ENCODE peak calls at places on chromosomes 7 and 10, in seven cellular contexts. W is activated naive CD4-positive, alpha-beta T cell; O is right lobe of liver; V is hippocampal formation; Q is HuH-7.5; I is germinal center; J is IMR-90. T is an unnamed sample.
A peak's percentile ranks its signal among the peaks of the same experiment; 100 is the strongest.

GRCh38 chr7:11557627-11558026 is 274.4 kb downstream of the THSD7A start:
- DNase-seq in W (no peak), O (no peak), V (no peak), Q (peak; percentile 41), I (peak; percentile 10), J (no peak), T (peak; percentile 40)

GRCh38 chr7:85516675-85517074 is 329.8 kb upstream of the SEMA3D start:
- DNase-seq in W (no peak), O (no peak), V (no peak), Q (no peak), I (no peak), J (peak; percentile 75), T (peak; percentile 59)

GRCh38 chr10:67280405-67280804 is 354.6 kb downstream of the LRRTM3 start:
- DNase-seq in W (no peak), O (no peak), V (no peak), Q (no peak), I (no peak), J (no peak), T (no peak)

GRCh38 chr10:74021248-74022055 is 23.5 kb downstream of the VCL start:
- DNase-seq in W (no peak), O (no peak), V (no peak), Q (no peak), I (no peak), J (peak; percentile 91), T (peak; percentile 90)

GRCh38 chr7:23680417-23681405 is 712 bp downstream of the FAM221A start:
- DNase-seq in W (no peak), O (peak; percentile 72), V (peak; percentile 32), Q (peak; percentile 12), I (peak; percentile 58), J (peak; percentile 62), T (peak; percentile 63)

GRCh38 chr10:14074062-14074884 is 256.5 kb downstream of the FRMD4A start:
- DNase-seq in W (no peak), O (no peak), V (no peak), Q (peak; percentile 22), I (no peak), J (peak; percentile 100), T (peak; percentile 100)

GRCh38 chr7:158057446-158057845 is 530.2 kb downstream of the PTPRN2 start:
- DNase-seq in W (no peak), O (no peak), V (no peak), Q (no peak), I (no peak), J (no peak), T (no peak)

GRCh38 chr10:75596930-75597629 is 165.7 kb downstream of the LRMDA start:
- DNase-seq in W (no peak), O (no peak), V (no peak), Q (no peak), I (no peak), J (no peak), T (no peak)

GRCh38 chr10:119319161-119319919 is 112.0 kb downstream of the GRK5 start:
- DNase-seq in W (no peak), O (no peak), V (no peak), Q (no peak), I (no peak), J (no peak), T (no peak)

GRCh38 chr7:145902123-145902522 is 214.5 kb upstream of the CNTNAP2 start:
- DNase-seq in W (no peak), O (no peak), V (no peak), Q (no peak), I (no peak), J (no peak), T (no peak)

GRCh38 chr7:83648464-83649241 is at the start of gene SEMA3E:
- DNase-seq in W (no peak), O (no peak), V (no peak), Q (no peak), I (no peak), J (peak; percentile 35), T (peak; percentile 34)

GRCh38 chr7:43535810-43536585 is 46.9 kb upstream of the STK17A start:
- DNase-seq in W (no peak), O (no peak), V (no peak), Q (no peak), I (no peak), J (peak; percentile 91), T (peak; percentile 97)

GRCh38 chr7:153628825-153629224 is 423.4 kb upstream of the DPP6 start:
- DNase-seq in W (no peak), O (no peak), V (no peak), Q (no peak), I (no peak), J (no peak), T (no peak)

GRCh38 chr7:154653281-154653680 is 349.6 kb downstream of the PAXIP1 start:
- DNase-seq in W (no peak), O (no peak), V (no peak), Q (no peak), I (no peak), J (no peak), T (no peak)

GRCh38 chr7:47581442-47581820 is 480 bp downstream of the TNS3 start:
- DNase-seq in W (no peak), O (peak; percentile 78), V (no peak), Q (no peak), I (no peak), J (no peak), T (no peak)

GRCh38 chr7:30741289-30741688 is 10.6 kb upstream of the INMT start:
- DNase-seq in W (no peak), O (no peak), V (no peak), Q (no peak), I (no peak), J (no peak), T (no peak)

GRCh38 chr10:86440874-86441838 is 74.6 kb upstream of the GRID1 start:
- DNase-seq in W (no peak), O (no peak), V (no peak), Q (peak; percentile 10), I (no peak), J (peak; percentile 91), T (peak; percentile 85)

GRCh38 chr7:130695840-130696239 is 9.5 kb upstream of the TSGA13 start:
- DNase-seq in W (no peak), O (no peak), V (no peak), Q (peak; percentile 18), I (peak; percentile 7), J (peak; percentile 45), T (peak; percentile 59)

GRCh38 chr10:83432296-83433045 is 706.8 kb upstream of the GHITM start:
- DNase-seq in W (no peak), O (no peak), V (no peak), Q (no peak), I (no peak), J (no peak), T (no peak)

GRCh38 chr10:13660545-13660920 is 73.8 kb downstream of the PRPF18 start:
- DNase-seq in W (no peak), O (no peak), V (no peak), Q (no peak), I (no peak), J (peak; percentile 41), T (peak; percentile 44)

GRCh38 chr10:80289451-80290287 is at the start of gene MAT1A:
- DNase-seq in W (no peak), O (peak; percentile 91), V (no peak), Q (no peak), I (no peak), J (peak; percentile 3), T (peak; percentile 4)

GRCh38 chr7:47405921-47406765 is 175.8 kb downstream of the TNS3 start:
- DNase-seq in W (no peak), O (peak; percentile 90), V (peak; percentile 34), Q (no peak), I (no peak), J (peak; percentile 41), T (no peak)

GRCh38 chr10:132878730-132879407 is 63.5 kb downstream of the CFAP46 start:
- DNase-seq in W (no peak), O (no peak), V (no peak), Q (no peak), I (no peak), J (no peak), T (peak; percentile 15)

GRCh38 chr7:69775231-69775771 is 177.0 kb downstream of the AUTS2 start:
- DNase-seq in W (no peak), O (no peak), V (no peak), Q (no peak), I (no peak), J (no peak), T (peak; percentile 86)

GRCh38 chr10:128996092-128996491 is 470.9 kb upstream of the MGMT start:
- DNase-seq in W (no peak), O (no peak), V (no peak), Q (no peak), I (no peak), J (no peak), T (no peak)

GRCh38 chr10:63665765-63666164 is 144.6 kb downstream of the REEP3 start:
- DNase-seq in W (no peak), O (no peak), V (no peak), Q (no peak), I (no peak), J (peak; percentile 20), T (peak; percentile 52)

GRCh38 chr7:134028853-134029252 is 98.3 kb upstream of the LRGUK start:
- DNase-seq in W (no peak), O (no peak), V (no peak), Q (no peak), I (no peak), J (no peak), T (no peak)

GRCh38 chr10:12566161-12567115 is 217.1 kb downstream of the CAMK1D start:
- DNase-seq in W (no peak), O (no peak), V (no peak), Q (no peak), I (no peak), J (peak; percentile 52), T (peak; percentile 70)

GRCh38 chr10:60149003-60149402 is 240.7 kb downstream of the ANK3 start:
- DNase-seq in W (no peak), O (no peak), V (no peak), Q (no peak), I (no peak), J (no peak), T (peak; percentile 57)

GRCh38 chr10:28266449-28267224 is 36.2 kb downstream of the MPP7 start:
- DNase-seq in W (no peak), O (no peak), V (no peak), Q (no peak), I (no peak), J (no peak), T (no peak)

GRCh38 chr10:114653926-114654325 is 4.1 kb downstream of the ABLIM1 start:
- DNase-seq in W (no peak), O (no peak), V (no peak), Q (no peak), I (no peak), J (no peak), T (no peak)

GRCh38 chr7:1940863-1941262 is 270.8 kb downstream of the ELFN1 start:
- DNase-seq in W (no peak), O (peak; percentile 53), V (no peak), Q (no peak), I (no peak), J (no peak), T (no peak)

GRCh38 chr10:11237571-11237970 is 219.9 kb downstream of the CELF2 start:
- DNase-seq in W (no peak), O (no peak), V (no peak), Q (no peak), I (no peak), J (no peak), T (no peak)

GRCh38 chr10:11595395-11595692 is 16.1 kb downstream of the USP6NL start:
- DNase-seq in W (no peak), O (no peak), V (no peak), Q (no peak), I (no peak), J (peak; percentile 74), T (peak; percentile 88)

GRCh38 chr7:102874166-102874829 is 38.5 kb upstream of the LRRC17 start:
- DNase-seq in W (no peak), O (no peak), V (no peak), Q (no peak), I (no peak), J (peak; percentile 94), T (peak; percentile 93)

GRCh38 chr10:122515588-122516231 is 44.8 kb upstream of the DMBT1 start:
- DNase-seq in W (no peak), O (no peak), V (no peak), Q (no peak), I (no peak), J (peak; percentile 35), T (peak; percentile 74)

GRCh38 chr10:103772096-103772845 is 83.1 kb downstream of the SH3PXD2A start:
- DNase-seq in W (peak; percentile 16), O (peak; percentile 56), V (peak; percentile 46), Q (no peak), I (peak; percentile 68), J (peak; percentile 98), T (peak; percentile 93)